ENCODE peak calls at places on chromosomes 16 and 17, in eight cellular contexts. One of them, this sample, is unnamed.
A peak's percentile ranks its signal among the peaks of the same experiment; 100 is the strongest.

GRCh38 chr16:1318268-1318545 is 8.8 kb downstream of the UBE2I start:
- DNase-seq in heart left ventricle: no peak
- DNase-seq in BE2C: no peak
- DNase-seq in right lobe of liver: no peak
- DNase-seq in CD8-positive, alpha-beta T cell: no peak
- DNase-seq in ovary: no peak
- DNase-seq in SJSA1: no peak
- DNase-seq in PC-3: no peak
- DNase-seq in this sample: no peak

GRCh38 chr16:56506941-56507340 is 12.9 kb downstream of the BBS2 start:
- DNase-seq in SJSA1: no peak
- DNase-seq in heart left ventricle: no peak
- DNase-seq in ovary: no peak
- DNase-seq in right lobe of liver: no peak
- DNase-seq in BE2C: no peak
- DNase-seq in PC-3: peak; percentile 33
- DNase-seq in CD8-positive, alpha-beta T cell: no peak
- DNase-seq in this sample: no peak

GRCh38 chr17:48994548-48995331 is 2.4 kb upstream of the IGF2BP1 start:
- DNase-seq in SJSA1: no peak
- DNase-seq in BE2C: no peak
- DNase-seq in PC-3: no peak
- DNase-seq in ovary: no peak
- DNase-seq in right lobe of liver: no peak
- DNase-seq in CD8-positive, alpha-beta T cell: no peak
- DNase-seq in heart left ventricle: no peak
- DNase-seq in this sample: no peak

GRCh38 chr17:42669705-42670198 is 7.0 kb downstream of the PLEKHH3 start:
- DNase-seq in SJSA1: no peak
- DNase-seq in CD8-positive, alpha-beta T cell: no peak
- DNase-seq in BE2C: no peak
- DNase-seq in right lobe of liver: no peak
- DNase-seq in PC-3: no peak
- DNase-seq in ovary: peak; percentile 36
- DNase-seq in heart left ventricle: no peak
- DNase-seq in this sample: no peak

GRCh38 chr17:67992541-67993152 is 3.6 kb downstream of the C17orf58 start:
- DNase-seq in ovary: no peak
- DNase-seq in heart left ventricle: no peak
- DNase-seq in BE2C: no peak
- DNase-seq in SJSA1: no peak
- DNase-seq in PC-3: peak; percentile 59
- DNase-seq in right lobe of liver: no peak
- DNase-seq in CD8-positive, alpha-beta T cell: no peak
- DNase-seq in this sample: no peak

GRCh38 chr16:65421596-65421995 is 299.7 kb upstream of the CDH11 start:
- DNase-seq in CD8-positive, alpha-beta T cell: no peak
- DNase-seq in SJSA1: no peak
- DNase-seq in right lobe of liver: no peak
- DNase-seq in ovary: no peak
- DNase-seq in BE2C: no peak
- DNase-seq in PC-3: no peak
- DNase-seq in heart left ventricle: no peak
- DNase-seq in this sample: no peak

GRCh38 chr17:78111012-78111726 is 17.4 kb downstream of the TMC6 start:
- DNase-seq in heart left ventricle: peak; percentile 27
- DNase-seq in PC-3: no peak
- DNase-seq in ovary: no peak
- DNase-seq in right lobe of liver: no peak
- DNase-seq in BE2C: no peak
- DNase-seq in CD8-positive, alpha-beta T cell: no peak
- DNase-seq in SJSA1: no peak
- DNase-seq in this sample: peak; percentile 12

GRCh38 chr16:7440886-7441400 is 108.3 kb downstream of the RBFOX1 start:
- DNase-seq in right lobe of liver: no peak
- DNase-seq in CD8-positive, alpha-beta T cell: no peak
- DNase-seq in heart left ventricle: no peak
- DNase-seq in SJSA1: no peak
- DNase-seq in ovary: no peak
- DNase-seq in PC-3: no peak
- DNase-seq in BE2C: no peak
- DNase-seq in this sample: no peak

GRCh38 chr17:41551370-41551769 is 20.5 kb downstream of the KRT9 start:
- DNase-seq in CD8-positive, alpha-beta T cell: no peak
- DNase-seq in ovary: no peak
- DNase-seq in PC-3: no peak
- DNase-seq in BE2C: no peak
- DNase-seq in SJSA1: peak; percentile 76
- DNase-seq in right lobe of liver: no peak
- DNase-seq in heart left ventricle: no peak
- DNase-seq in this sample: no peak

DNA sequence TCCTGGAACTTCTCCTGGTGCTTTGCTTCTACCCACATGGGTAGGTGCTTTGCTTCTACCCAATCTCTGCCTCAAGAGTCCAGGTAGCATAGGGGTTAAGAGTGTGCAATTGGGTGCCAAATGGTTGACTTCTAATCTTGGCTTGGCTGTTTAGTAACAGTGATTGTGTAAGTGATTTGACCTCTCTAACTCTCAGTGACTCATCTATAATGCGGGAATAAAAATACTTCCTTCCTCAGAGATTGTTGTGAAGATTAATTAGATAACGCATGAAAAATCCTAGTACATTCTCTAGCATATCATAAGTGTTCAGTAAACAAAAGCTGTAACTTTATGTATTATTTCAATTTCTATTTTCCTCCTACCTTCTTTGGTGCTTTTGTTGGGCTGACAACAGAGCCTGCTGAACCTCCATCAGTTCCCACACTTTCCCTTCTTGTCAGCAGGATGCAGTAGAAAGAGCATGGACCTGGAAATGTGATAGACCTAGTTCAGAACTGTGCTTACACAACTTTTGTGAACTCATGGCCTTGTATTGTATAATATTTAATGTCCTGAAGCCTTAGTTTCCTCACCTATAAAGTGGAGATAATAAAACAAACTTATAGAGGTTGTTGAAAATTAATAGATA is 72.9 kb upstream of the SMIM36 start:
- DNase-seq in SJSA1: no peak
- DNase-seq in CD8-positive, alpha-beta T cell: no peak
- DNase-seq in BE2C: no peak
- DNase-seq in right lobe of liver: no peak
- DNase-seq in PC-3: peak; percentile 65
- DNase-seq in ovary: no peak
- DNase-seq in heart left ventricle: no peak
- DNase-seq in this sample: no peak
- H3K27me3 ChIP-seq in SJSA1: no peaks in the 10 kb centered on the region
- H3K27me3 ChIP-seq in CD8-positive, alpha-beta T cell: no peaks in the 10 kb centered on the region
- H3K27me3 ChIP-seq in BE2C: no peaks in the 10 kb centered on the region
- H3K27me3 ChIP-seq in right lobe of liver: no peaks in the 10 kb centered on the region
- H3K27me3 ChIP-seq in PC-3: no peaks in the 10 kb centered on the region
- H3K27me3 ChIP-seq in ovary: no peaks in the 10 kb centered on the region
- H3K27me3 ChIP-seq in heart left ventricle: no peaks in the 10 kb centered on the region
- H3K27me3 ChIP-seq in this sample: no peaks in the 10 kb centered on the region

DNA sequence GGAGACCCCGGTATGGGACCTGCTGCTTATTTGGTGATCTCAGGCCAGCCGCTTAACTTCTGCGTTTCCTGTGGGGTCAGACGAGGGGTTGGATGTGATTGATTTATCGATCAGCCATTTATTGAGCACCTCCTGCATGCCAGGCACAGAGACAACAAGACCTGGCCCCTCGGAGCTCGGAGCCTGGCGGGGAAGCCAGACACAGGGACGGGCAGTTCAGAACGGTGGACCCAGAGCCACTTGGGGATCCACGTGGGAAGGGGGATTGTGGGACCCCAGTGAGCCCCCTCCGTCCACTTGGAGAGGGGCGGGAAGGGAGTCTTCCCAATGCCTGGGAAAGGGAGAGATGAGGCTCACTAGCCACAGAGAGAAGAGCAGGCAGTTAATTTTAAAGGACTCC is 84.7 kb upstream of the CIBAR2 start:
- DNase-seq in SJSA1: no peak
- DNase-seq in PC-3: no peak
- DNase-seq in CD8-positive, alpha-beta T cell: no peak
- DNase-seq in right lobe of liver: no peak
- DNase-seq in BE2C: no peak
- DNase-seq in heart left ventricle: no peak
- DNase-seq in ovary: no peak
- DNase-seq in this sample: no peak
- H3K4me1 ChIP-seq in SJSA1: peaks cover 35% of the 10 kb centered on the region
- H3K4me1 ChIP-seq in PC-3: no peaks in the 10 kb centered on the region
- H3K4me1 ChIP-seq in CD8-positive, alpha-beta T cell: no peaks in the 10 kb centered on the region
- H3K4me1 ChIP-seq in right lobe of liver: peaks cover 15% of the 10 kb centered on the region
- H3K4me1 ChIP-seq in BE2C: peaks cover 38% of the 10 kb centered on the region
- H3K4me1 ChIP-seq in heart left ventricle: peaks cover 40% of the 10 kb centered on the region
- H3K4me1 ChIP-seq in ovary: peaks cover 53% of the 10 kb centered on the region
- H3K4me1 ChIP-seq in this sample: peaks cover 78% of the 10 kb centered on the region

GRCh38 chr16:2822158-2822495 is 5.1 kb downstream of the PRSS21 start:
- DNase-seq in BE2C: no peak
- DNase-seq in ovary: no peak
- DNase-seq in right lobe of liver: no peak
- DNase-seq in SJSA1: no peak
- DNase-seq in PC-3: no peak
- DNase-seq in heart left ventricle: no peak
- DNase-seq in CD8-positive, alpha-beta T cell: no peak
- DNase-seq in this sample: no peak

GRCh38 chr16:2820836-2821482 is 3.9 kb downstream of the PRSS21 start:
- DNase-seq in PC-3: no peak
- DNase-seq in ovary: no peak
- DNase-seq in heart left ventricle: no peak
- DNase-seq in BE2C: no peak
- DNase-seq in CD8-positive, alpha-beta T cell: no peak
- DNase-seq in right lobe of liver: no peak
- DNase-seq in SJSA1: no peak
- DNase-seq in this sample: no peak

GRCh38 chr16:2819939-2820835 is 3.1 kb downstream of the PRSS21 start:
- DNase-seq in PC-3: no peak
- DNase-seq in SJSA1: peak; percentile 31
- DNase-seq in ovary: no peak
- DNase-seq in heart left ventricle: no peak
- DNase-seq in BE2C: no peak
- DNase-seq in right lobe of liver: no peak
- DNase-seq in CD8-positive, alpha-beta T cell: no peak
- DNase-seq in this sample: no peak

GRCh38 chr16:2819179-2819938 is 2.3 kb downstream of the PRSS21 start:
- DNase-seq in right lobe of liver: no peak
- DNase-seq in SJSA1: no peak
- DNase-seq in PC-3: no peak
- DNase-seq in BE2C: no peak
- DNase-seq in ovary: no peak
- DNase-seq in heart left ventricle: no peak
- DNase-seq in CD8-positive, alpha-beta T cell: no peak
- DNase-seq in this sample: no peak

DNA sequence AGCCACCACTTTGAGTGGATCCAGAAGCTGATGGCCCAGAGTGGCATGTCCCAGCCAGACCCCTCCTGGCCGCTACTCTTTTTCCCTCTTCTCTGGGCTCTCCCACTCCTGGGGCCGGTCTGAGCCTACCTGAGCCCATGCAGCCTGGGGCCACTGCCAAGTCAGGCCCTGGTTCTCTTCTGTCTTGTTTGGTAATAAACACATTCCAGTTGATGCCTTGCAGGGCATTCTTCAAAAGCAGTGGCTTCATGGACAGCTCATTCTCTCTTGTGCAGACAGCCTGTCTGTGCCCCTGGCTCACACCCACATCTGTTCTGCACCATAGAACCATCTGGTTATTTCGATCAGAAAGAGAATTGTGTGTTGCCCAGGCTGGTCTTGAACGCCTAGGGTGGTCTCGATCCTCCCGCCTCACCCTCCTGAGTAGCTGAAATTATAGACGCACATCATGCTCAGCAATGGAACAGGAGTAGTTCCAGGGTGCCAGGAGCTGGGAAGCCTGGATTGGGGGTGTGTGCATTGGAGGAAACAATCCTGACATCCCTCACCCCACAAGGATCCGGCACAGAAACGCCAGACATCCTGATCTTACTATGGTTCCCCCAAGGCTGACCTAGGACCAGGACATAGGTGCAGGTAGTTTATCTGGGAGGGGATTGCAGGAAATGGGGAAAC is 4.6 kb downstream of the PRSS21 start:
- DNase-seq in right lobe of liver: no peak
- DNase-seq in PC-3: no peak
- DNase-seq in CD8-positive, alpha-beta T cell: no peak
- DNase-seq in heart left ventricle: no peak
- DNase-seq in SJSA1: no peak
- DNase-seq in ovary: no peak
- DNase-seq in BE2C: no peak
- DNase-seq in this sample: no peak
- H3K27me3 ChIP-seq in right lobe of liver: no peaks in the 10 kb centered on the region
- H3K27me3 ChIP-seq in PC-3: no peaks in the 10 kb centered on the region
- H3K27me3 ChIP-seq in CD8-positive, alpha-beta T cell: no peaks in the 10 kb centered on the region
- H3K27me3 ChIP-seq in heart left ventricle: peaks cover 3% of the 10 kb centered on the region
- H3K27me3 ChIP-seq in SJSA1: peaks cover 24% of the 10 kb centered on the region
- H3K27me3 ChIP-seq in ovary: no peaks in the 10 kb centered on the region
- H3K27me3 ChIP-seq in BE2C: no peaks in the 10 kb centered on the region
- H3K27me3 ChIP-seq in this sample: peaks cover 72% of the 10 kb centered on the region

GRCh38 chr16:67071476-67072048 is 38.2 kb upstream of the PHAF1 start:
- DNase-seq in ovary: no peak
- DNase-seq in heart left ventricle: no peak
- DNase-seq in SJSA1: no peak
- DNase-seq in right lobe of liver: no peak
- DNase-seq in BE2C: no peak
- DNase-seq in CD8-positive, alpha-beta T cell: no peak
- DNase-seq in PC-3: no peak
- DNase-seq in this sample: no peak
- H3K4me1 ChIP-seq in ovary: no peaks in the 10 kb centered on the region
- H3K4me1 ChIP-seq in heart left ventricle: no peaks in the 10 kb centered on the region
- H3K4me1 ChIP-seq in SJSA1: peaks cover 8% of the 10 kb centered on the region
- H3K4me1 ChIP-seq in right lobe of liver: no peaks in the 10 kb centered on the region
- H3K4me1 ChIP-seq in BE2C: no peaks in the 10 kb centered on the region
- H3K4me1 ChIP-seq in CD8-positive, alpha-beta T cell: no peaks in the 10 kb centered on the region
- H3K4me1 ChIP-seq in PC-3: no peaks in the 10 kb centered on the region
- H3K4me1 ChIP-seq in this sample: no peaks in the 10 kb centered on the region

DNA sequence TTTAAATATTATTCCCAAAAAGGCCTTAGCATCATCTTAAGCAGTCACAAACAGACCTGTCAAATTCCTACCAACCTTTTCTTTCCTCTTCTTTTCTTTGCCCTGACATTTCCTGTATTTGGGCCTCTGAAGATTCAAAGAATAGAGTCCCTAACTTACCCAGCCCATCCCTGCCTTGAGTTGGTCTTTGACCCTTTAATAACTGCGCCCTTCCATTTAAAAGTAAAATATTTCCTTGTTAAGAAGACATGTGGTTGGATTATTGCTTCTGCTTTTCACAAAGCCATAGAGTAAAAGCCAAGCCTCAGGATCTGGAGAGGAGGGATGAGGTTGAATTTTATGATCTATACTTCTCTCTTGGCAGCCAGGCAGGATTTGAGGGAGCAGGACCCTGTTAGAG is 13.2 kb upstream of the CCL23 start:
- DNase-seq in PC-3: no peak
- DNase-seq in ovary: no peak
- DNase-seq in SJSA1: no peak
- DNase-seq in CD8-positive, alpha-beta T cell: no peak
- DNase-seq in right lobe of liver: no peak
- DNase-seq in BE2C: no peak
- DNase-seq in heart left ventricle: no peak
- DNase-seq in this sample: no peak
- H3K27me3 ChIP-seq in PC-3: peaks cover 29% of the 10 kb centered on the region
- H3K27me3 ChIP-seq in ovary: no peaks in the 10 kb centered on the region
- H3K27me3 ChIP-seq in SJSA1: peaks cover 5% of the 10 kb centered on the region
- H3K27me3 ChIP-seq in CD8-positive, alpha-beta T cell: no peaks in the 10 kb centered on the region
- H3K27me3 ChIP-seq in right lobe of liver: no peaks in the 10 kb centered on the region
- H3K27me3 ChIP-seq in BE2C: peaks cover 47% of the 10 kb centered on the region
- H3K27me3 ChIP-seq in heart left ventricle: no peaks in the 10 kb centered on the region
- H3K27me3 ChIP-seq in this sample: peaks cover 30% of the 10 kb centered on the region